ENCODE peak calls at places on chromosomes 1 and 21, in five cellular contexts. D, A, Z, E and V are unnamed samples.
A peak's percentile ranks its signal among the peaks of the same experiment; 100 is the strongest.

GRCh38 chr1:18174016-18174415 is 66.4 kb downstream of the IGSF21 start:
- DNase-seq in D (peak; percentile 23), A (no peak), Z (no peak), E (no peak), V (no peak)

GRCh38 chr1:147570907-147571306 is 29.6 kb downstream of the BCL9 start:
- DNase-seq in D (no peak), A (no peak), Z (no peak), E (no peak), V (no peak)

GRCh38 chr1:4107291-4107690 is 207.2 kb upstream of the C1orf174 start:
- DNase-seq in D (no peak), A (no peak), Z (no peak), E (no peak), V (no peak)

GRCh38 chr21:41231060-41231459 is 63.1 kb downstream of the BACE2 start:
- DNase-seq in D (no peak), A (no peak), Z (no peak), E (no peak), V (no peak)

GRCh38 chr1:112704908-112705627 is 1.9 kb downstream of the RHOC start:
- DNase-seq in D (peak; percentile 69), A (peak; percentile 80), Z (peak; percentile 88), E (peak; percentile 85), V (peak; percentile 93)

GRCh38 chr1:112712191-112712590 is 2.9 kb downstream of the PPM1J start:
- DNase-seq in D (no peak), A (no peak), Z (no peak), E (no peak), V (no peak)

GRCh38 chr1:34518146-34518545 is 236.7 kb upstream of the GJB5 start:
- DNase-seq in D (no peak), A (no peak), Z (no peak), E (no peak), V (no peak)

GRCh38 chr1:36816348-36816747 is 218.0 kb downstream of the GRIK3 start:
- DNase-seq in D (no peak), A (no peak), Z (no peak), E (no peak), V (no peak)

GRCh38 chr1:100584761-100585745 is 47.1 kb downstream of the GPR88 start:
- DNase-seq in D (no peak), A (no peak), Z (no peak), E (no peak), V (no peak)

GRCh38 chr1:77742011-77742555 is 17.6 kb downstream of the USP33 start:
- DNase-seq in D (no peak), A (no peak), Z (no peak), E (no peak), V (no peak)

GRCh38 chr1:102472524-102472923 is 475.8 kb upstream of the OLFM3 start:
- DNase-seq in D (no peak), A (no peak), Z (no peak), E (no peak), V (no peak)

GRCh38 chr1:167689569-167689925 is 32.2 kb upstream of the MPZL1 start:
- DNase-seq in D (no peak), A (no peak), Z (no peak), E (no peak), V (no peak)

GRCh38 chr1:211577277-211577825 is 1.6 kb downstream of the SLC30A1 start:
- DNase-seq in D (no peak), A (no peak), Z (no peak), E (no peak), V (no peak)

GRCh38 chr1:3898994-3899775 is 887 bp downstream of the C1orf174 start:
- DNase-seq in D (no peak), A (peak; percentile 36), Z (no peak), E (no peak), V (no peak)

GRCh38 chr1:53298163-53298685 is 29.6 kb downstream of the LRP8 start:
- DNase-seq in D (no peak), A (no peak), Z (no peak), E (no peak), V (no peak)

GRCh38 chr1:216750031-216750627 is 26.9 kb upstream of the ESRRG start:
- DNase-seq in D (peak; percentile 38), A (peak; percentile 22), Z (no peak), E (no peak), V (no peak)

GRCh38 chr1:13549521-13549920 is 34.1 kb upstream of the PDPN start:
- DNase-seq in D (no peak), A (no peak), Z (no peak), E (no peak), V (no peak)

GRCh38 chr1:163264256-163264655 is 57.5 kb upstream of the NUF2 start:
- DNase-seq in D (no peak), A (no peak), Z (no peak), E (no peak), V (no peak)

GRCh38 chr1:159889821-159890252 is 10.1 kb downstream of the CFAP45 start:
- DNase-seq in D (no peak), A (peak; percentile 59), Z (no peak), E (no peak), V (peak; percentile 82)

GRCh38 chr1:157105988-157106812 is 6.6 kb upstream of the ETV3L start:
- DNase-seq in D (no peak), A (no peak), Z (no peak), E (no peak), V (peak; percentile 87)

GRCh38 chr1:52602328-52603300 is at the start of gene GPX7:
- DNase-seq in D (peak; percentile 52), A (no peak), Z (peak; percentile 53), E (peak; percentile 86), V (peak; percentile 71)

GRCh38 chr1:168609133-168609715 is 32.8 kb downstream of the XCL1 start:
- DNase-seq in D (no peak), A (no peak), Z (peak; percentile 68), E (no peak), V (no peak)

GRCh38 chr1:10195570-10195969 is 14.8 kb upstream of the KIF1B start:
- DNase-seq in D (no peak), A (no peak), Z (no peak), E (no peak), V (no peak)

GRCh38 chr1:23442751-23443150 is 18.2 kb upstream of the TCEA3 start:
- DNase-seq in D (no peak), A (no peak), Z (no peak), E (no peak), V (no peak)

GRCh38 chr1:70084314-70084915 is 121.0 kb downstream of the LRRC40 start:
- DNase-seq in D (no peak), A (no peak), Z (no peak), E (no peak), V (no peak)

GRCh38 chr1:115130786-115131185 is 41.5 kb upstream of the TSPAN2 start:
- DNase-seq in D (no peak), A (no peak), Z (no peak), E (no peak), V (no peak)

GRCh38 chr1:40630488-40631223 is 34.8 kb downstream of the RIMS3 start:
- DNase-seq in D (peak; percentile 82), A (peak; percentile 67), Z (no peak), E (no peak), V (no peak)
- TF ChIP-seq CTCF in D (peak; percentile 76), A (peak; percentile 77), Z (no peak), E (peak; percentile 34), V (peak; percentile 44)

GRCh38 chr21:36207577-36208320 is 51.1 kb downstream of the DOP1B start:
- DNase-seq in D (no peak), A (no peak), Z (no peak), E (no peak), V (no peak)

GRCh38 chr21:36208326-36209013 is 51.8 kb downstream of the DOP1B start:
- DNase-seq in D (no peak), A (no peak), Z (no peak), E (no peak), V (no peak)

GRCh38 chr21:36211660-36212512 is 55.3 kb downstream of the DOP1B start:
- DNase-seq in D (no peak), A (no peak), Z (no peak), E (no peak), V (no peak)

GRCh38 chr21:36210779-36211659 is 54.4 kb downstream of the DOP1B start:
- DNase-seq in D (no peak), A (no peak), Z (no peak), E (no peak), V (no peak)

DNA sequence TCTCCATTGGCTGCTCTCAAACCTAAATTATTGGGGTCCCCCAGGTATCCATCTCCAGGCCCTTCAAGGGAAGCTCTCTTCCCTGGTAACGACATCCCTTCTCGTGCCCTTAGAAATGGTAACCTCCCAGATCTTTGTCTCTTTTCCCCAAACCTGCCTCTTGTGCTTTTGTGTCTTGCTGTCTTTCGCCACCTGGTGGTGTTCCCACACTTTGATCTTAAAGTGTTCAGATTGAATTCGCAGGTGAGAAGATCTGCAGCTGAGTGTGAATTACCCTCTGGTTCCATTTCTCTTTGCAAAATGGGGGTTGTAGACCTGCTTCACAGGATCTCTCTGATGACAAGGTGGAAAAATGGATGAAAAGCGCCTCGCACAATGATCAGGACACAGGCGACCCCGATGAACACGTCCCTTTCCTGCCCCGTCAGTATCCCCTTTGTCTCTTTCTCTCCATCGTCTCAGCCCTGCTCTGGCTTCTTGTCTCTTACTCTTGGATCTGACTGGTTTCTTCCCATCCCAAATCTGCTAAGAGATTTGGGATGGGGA is 53.1 kb downstream of the DOP1B start:
- DNase-seq in D (no peak), A (peak; percentile 74), Z (no peak), E (no peak), V (peak; percentile 54)
- TF ChIP-seq CTCF in D (peak; percentile 35), A (peak; percentile 79), Z (no peak), E (peak; percentile 35), V (peak; percentile 64)

DNA sequence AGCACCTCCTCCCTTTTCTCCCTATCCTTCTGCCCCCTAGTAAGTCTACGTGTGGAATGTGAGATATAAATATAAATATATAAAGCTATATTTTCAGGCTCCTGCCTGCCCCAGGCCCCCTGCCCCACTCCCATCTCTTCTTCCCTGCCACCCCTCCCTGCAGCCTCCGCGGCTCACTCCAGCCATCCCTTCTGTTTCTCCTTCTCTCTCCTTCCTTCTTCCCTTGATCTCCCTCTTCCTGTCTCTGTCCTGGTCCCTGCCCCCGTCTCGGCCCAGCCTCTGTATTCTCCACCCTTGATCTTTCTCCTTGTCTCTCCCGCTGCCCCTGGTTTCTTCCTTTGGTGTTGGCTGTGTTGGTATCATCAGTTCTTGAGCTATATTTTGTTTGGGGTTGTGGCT is 23.2 kb downstream of the DMBX1 start:
- DNase-seq in D (no peak), A (no peak), Z (no peak), E (peak; percentile 43), V (no peak)
- TF ChIP-seq CTCF in D (no peak), A (no peak), Z (no peak), E (no peak), V (no peak)

GRCh38 chr1:150015733-150016132 is 5.2 kb upstream of the OTUD7B start:
- DNase-seq in D (no peak), A (no peak), Z (no peak), E (no peak), V (no peak)

GRCh38 chr1:150020711-150021110 is 10.2 kb upstream of the OTUD7B start:
- DNase-seq in D (no peak), A (no peak), Z (no peak), E (no peak), V (no peak)

GRCh38 chr1:150018165-150018564 is 7.6 kb upstream of the OTUD7B start:
- DNase-seq in D (no peak), A (peak; percentile 14), Z (no peak), E (no peak), V (no peak)

GRCh38 chr1:150021191-150021688 is 10.7 kb upstream of the OTUD7B start:
- DNase-seq in D (no peak), A (no peak), Z (no peak), E (no peak), V (no peak)

GRCh38 chr1:150017206-150017750 is 6.8 kb upstream of the OTUD7B start:
- DNase-seq in D (no peak), A (no peak), Z (no peak), E (no peak), V (no peak)
- TF ChIP-seq CTCF in D (no peak), A (no peak), Z (no peak), E (no peak), V (no peak)